ENCODE peak calls at places on chromosomes 2 and 18, in four cellular contexts. One of them, this sample, is unnamed.

GRCh38 chr2:196268022-196268421 is 96.6 kb upstream of the STK17B start:
- DNase-seq in HL-60: no peak
- DNase-seq in GM12891: no peak
- DNase-seq in GM12878: no peak
- DNase-seq in this sample: no peak

GRCh38 chr2:44884677-44885076 is 56.8 kb upstream of the SIX3 start:
- DNase-seq in HL-60: no peak
- DNase-seq in GM12891: no peak
- DNase-seq in GM12878: no peak
- DNase-seq in this sample: no peak

GRCh38 chr2:159963700-159964099 is 98.7 kb downstream of the PLA2R1 start:
- DNase-seq in HL-60: no peak
- DNase-seq in GM12891: no peak
- DNase-seq in GM12878: peak
- DNase-seq in this sample: no peak

GRCh38 chr2:3738454-3738853 is 35.1 kb downstream of the DCDC2C start:
- DNase-seq in HL-60: no peak
- DNase-seq in GM12891: peak
- DNase-seq in GM12878: no peak
- DNase-seq in this sample: peak

GRCh38 chr2:136207030-136207623 is 89.2 kb upstream of the CXCR4 start:
- DNase-seq in HL-60: no peak
- DNase-seq in GM12891: no peak
- DNase-seq in GM12878: peak
- DNase-seq in this sample: no peak

GRCh38 chr2:177325554-177325953 is 61.0 kb upstream of the NFE2L2 start:
- DNase-seq in HL-60: no peak
- DNase-seq in GM12891: no peak
- DNase-seq in GM12878: no peak
- DNase-seq in this sample: no peak

GRCh38 chr2:30234180-30234971 is 3.0 kb downstream of the LBH start:
- DNase-seq in HL-60: no peak
- DNase-seq in GM12891: no peak
- DNase-seq in GM12878: no peak
- DNase-seq in this sample: no peak

GRCh38 chr2:67646714-67647333 is 249.7 kb downstream of the ETAA1 start:
- DNase-seq in HL-60: no peak
- DNase-seq in GM12891: no peak
- DNase-seq in GM12878: no peak
- DNase-seq in this sample: no peak

GRCh38 chr2:152407204-152407721 is 72.3 kb downstream of the FMNL2 start:
- DNase-seq in HL-60: no peak
- DNase-seq in GM12891: no peak
- DNase-seq in GM12878: peak
- DNase-seq in this sample: no peak

GRCh38 chr2:43280994-43281393 is 54.6 kb upstream of the ZFP36L2 start:
- DNase-seq in HL-60: no peak
- DNase-seq in GM12891: no peak
- DNase-seq in GM12878: no peak
- DNase-seq in this sample: no peak

GRCh38 chr18:34976534-34976898 is 64.7 kb upstream of the MAPRE2 start:
- DNase-seq in HL-60: no peak
- DNase-seq in GM12891: no peak
- DNase-seq in GM12878: no peak
- DNase-seq in this sample: no peak

GRCh38 chr2:168669151-168669550 is 133.3 kb upstream of the NOSTRIN start:
- DNase-seq in HL-60: no peak
- DNase-seq in GM12891: no peak
- DNase-seq in GM12878: no peak
- DNase-seq in this sample: no peak

GRCh38 chr2:146894514-146894913 is 950.3 kb upstream of the ACVR2A start:
- DNase-seq in HL-60: no peak
- DNase-seq in GM12891: no peak
- DNase-seq in GM12878: no peak
- DNase-seq in this sample: no peak

GRCh38 chr2:181411105-181411849 is 45.9 kb upstream of the ITGA4 start:
- DNase-seq in HL-60: peak
- DNase-seq in GM12891: no peak
- DNase-seq in GM12878: peak
- DNase-seq in this sample: no peak

GRCh38 chr18:51051105-51051712 is 21.2 kb downstream of the SMAD4 start:
- DNase-seq in HL-60: no peak
- DNase-seq in GM12891: no peak
- DNase-seq in GM12878: no peak
- DNase-seq in this sample: peak

GRCh38 chr2:171531836-171532450 is 9.7 kb downstream of the CYBRD1 start:
- DNase-seq in HL-60: no peak
- DNase-seq in GM12891: no peak
- DNase-seq in GM12878: no peak
- DNase-seq in this sample: no peak

GRCh38 chr2:37189452-37190153 is 1.1 kb upstream of the SULT6B1 start:
- DNase-seq in HL-60: peak
- DNase-seq in GM12891: no peak
- DNase-seq in GM12878: no peak
- DNase-seq in this sample: peak

GRCh38 chr2:88933980-88934379 is 242.5 kb downstream of the RPIA start:
- DNase-seq in HL-60: peak
- DNase-seq in GM12891: no peak
- DNase-seq in GM12878: no peak
- DNase-seq in this sample: no peak

GRCh38 chr2:156405586-156405985 is 30.6 kb upstream of the GPD2 start:
- DNase-seq in HL-60: peak
- DNase-seq in GM12891: no peak
- DNase-seq in GM12878: no peak
- DNase-seq in this sample: no peak

GRCh38 chr2:106159867-106160785 is 34.0 kb downstream of the UXS1 start:
- DNase-seq in HL-60: no peak
- DNase-seq in GM12891: no peak
- DNase-seq in GM12878: no peak
- DNase-seq in this sample: no peak

GRCh38 chr2:165970663-165971062 is 17.1 kb upstream of the TTC21B start:
- DNase-seq in HL-60: no peak
- DNase-seq in GM12891: no peak
- DNase-seq in GM12878: no peak
- DNase-seq in this sample: no peak

GRCh38 chr18:62460851-62461300 is 61.9 kb upstream of the ZCCHC2 start:
- DNase-seq in HL-60: peak
- DNase-seq in GM12891: no peak
- DNase-seq in GM12878: no peak
- DNase-seq in this sample: no peak

GRCh38 chr18:68056936-68057335 is 540.4 kb upstream of the DSEL start:
- DNase-seq in HL-60: no peak
- DNase-seq in GM12891: no peak
- DNase-seq in GM12878: no peak
- DNase-seq in this sample: no peak

GRCh38 chr2:189783451-189783926 is 650 bp downstream of the ORMDL1 start:
- DNase-seq in HL-60: no peak
- DNase-seq in GM12891: no peak
- DNase-seq in GM12878: peak
- DNase-seq in this sample: no peak
- TF ChIP-seq SPI1 in HL-60: no peak
- TF ChIP-seq SPI1 in GM12891: no peak
- TF ChIP-seq SPI1 in GM12878: no peak
- TF ChIP-seq SPI1 in this sample: no peak

GRCh38 chr18:47746615-47747014 is 183.8 kb downstream of the SMAD2 start:
- DNase-seq in HL-60: no peak
- DNase-seq in GM12891: no peak
- DNase-seq in GM12878: no peak
- DNase-seq in this sample: no peak

GRCh38 chr18:47747260-47747795 is 183.1 kb downstream of the SMAD2 start:
- DNase-seq in HL-60: no peak
- DNase-seq in GM12891: no peak
- DNase-seq in GM12878: no peak
- DNase-seq in this sample: no peak

GRCh38 chr18:47750889-47751423 is 179.5 kb downstream of the SMAD2 start:
- DNase-seq in HL-60: no peak
- DNase-seq in GM12891: no peak
- DNase-seq in GM12878: no peak
- DNase-seq in this sample: no peak

GRCh38 chr18:47748093-47748796 is 182.2 kb downstream of the SMAD2 start:
- DNase-seq in HL-60: no peak
- DNase-seq in GM12891: no peak
- DNase-seq in GM12878: no peak
- DNase-seq in this sample: no peak

DNA sequence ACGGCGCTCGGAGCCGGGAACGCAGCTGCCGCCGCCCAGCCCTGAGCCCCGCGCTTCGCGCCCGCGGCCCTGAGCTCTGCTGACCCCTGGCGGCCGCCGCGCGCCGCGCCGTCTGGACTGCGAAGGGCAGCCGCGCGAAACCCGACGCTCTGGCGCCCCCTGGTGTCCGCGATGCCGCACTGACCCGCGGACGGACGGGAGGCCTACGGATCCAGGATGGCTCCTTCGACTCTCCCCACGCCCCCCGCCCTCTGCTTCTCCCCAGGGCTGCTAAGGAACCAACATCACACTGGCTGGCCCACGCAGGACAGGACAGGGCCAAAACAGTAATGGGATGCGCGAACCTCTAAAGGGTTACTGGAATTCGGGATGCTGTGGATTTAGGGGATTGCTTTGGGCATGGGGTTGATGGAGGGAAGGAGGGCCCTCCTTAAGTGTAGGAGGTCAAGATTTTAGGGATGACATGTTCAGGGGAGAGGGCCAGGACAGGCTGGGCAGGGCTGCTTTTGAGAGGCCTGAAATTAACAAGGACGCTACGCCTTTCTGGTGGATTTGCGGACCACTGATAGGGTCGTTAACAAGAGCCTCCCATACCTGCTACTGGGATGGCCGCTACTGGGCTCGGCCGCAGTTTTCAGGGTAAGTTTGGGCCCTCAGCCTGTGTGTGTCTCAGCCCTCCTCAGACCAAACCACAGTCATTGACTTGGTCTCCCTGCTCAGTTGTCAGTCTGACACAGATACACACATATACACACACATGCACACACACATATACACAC is 181.1 kb downstream of the SMAD2 start:
- DNase-seq in HL-60: peak
- DNase-seq in GM12891: peak
- DNase-seq in GM12878: no peak
- DNase-seq in this sample: peak
- TF ChIP-seq SPI1 in HL-60: no peak
- TF ChIP-seq SPI1 in GM12891: no peak
- TF ChIP-seq SPI1 in GM12878: no peak
- TF ChIP-seq SPI1 in this sample: no peak

GRCh38 chr2:233208382-233209116 is 42.9 kb upstream of the ATG16L1 start:
- DNase-seq in HL-60: no peak
- DNase-seq in GM12891: no peak
- DNase-seq in GM12878: no peak
- DNase-seq in this sample: peak
- TF ChIP-seq SPI1 in HL-60: no peak
- TF ChIP-seq SPI1 in GM12891: no peak
- TF ChIP-seq SPI1 in GM12878: no peak
- TF ChIP-seq SPI1 in this sample: no peak

GRCh38 chr18:48488388-48488850 is 50.4 kb upstream of the CTIF start:
- DNase-seq in HL-60: no peak
- DNase-seq in GM12891: no peak
- DNase-seq in GM12878: no peak
- DNase-seq in this sample: no peak
- TF ChIP-seq SPI1 in HL-60: no peak
- TF ChIP-seq SPI1 in GM12891: no peak
- TF ChIP-seq SPI1 in GM12878: no peak
- TF ChIP-seq SPI1 in this sample: no peak

DNA sequence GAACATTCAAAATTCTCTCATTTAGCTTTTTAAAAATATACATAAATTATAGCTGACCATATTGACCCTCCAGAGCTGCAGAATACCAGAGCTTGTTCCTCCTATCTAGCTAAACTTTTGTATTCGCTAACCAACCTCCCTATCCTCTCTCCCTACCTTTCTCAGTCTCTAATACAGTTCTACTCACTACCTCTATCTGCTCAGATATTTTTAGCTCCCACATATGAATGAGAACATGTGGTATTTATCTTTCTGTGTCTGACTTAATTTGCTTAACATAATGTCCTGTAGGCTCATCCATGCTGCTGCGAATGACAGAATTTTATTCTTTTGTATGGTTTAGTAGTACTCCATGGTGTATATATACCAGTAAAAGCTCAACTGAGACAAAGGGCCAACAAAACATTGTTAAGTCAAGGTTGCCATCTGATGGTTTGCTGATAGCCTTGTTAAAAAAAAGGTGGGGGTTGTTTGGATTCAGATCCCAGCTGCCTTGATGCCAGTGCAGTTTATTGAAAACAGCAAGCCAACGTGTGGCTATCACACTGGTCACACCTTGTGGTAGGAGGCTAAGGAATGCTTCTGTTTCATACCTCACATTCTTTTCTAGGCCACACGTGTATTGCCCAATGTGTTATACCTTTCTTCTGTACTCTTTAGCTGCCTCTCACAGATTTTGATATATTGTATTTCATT is 101.5 kb downstream of the VWA3B start:
- DNase-seq in HL-60: no peak
- DNase-seq in GM12891: no peak
- DNase-seq in GM12878: no peak
- DNase-seq in this sample: no peak
- TF ChIP-seq SPI1 in HL-60: no peak
- TF ChIP-seq SPI1 in GM12891: no peak
- TF ChIP-seq SPI1 in GM12878: no peak
- TF ChIP-seq SPI1 in this sample: no peak

DNA sequence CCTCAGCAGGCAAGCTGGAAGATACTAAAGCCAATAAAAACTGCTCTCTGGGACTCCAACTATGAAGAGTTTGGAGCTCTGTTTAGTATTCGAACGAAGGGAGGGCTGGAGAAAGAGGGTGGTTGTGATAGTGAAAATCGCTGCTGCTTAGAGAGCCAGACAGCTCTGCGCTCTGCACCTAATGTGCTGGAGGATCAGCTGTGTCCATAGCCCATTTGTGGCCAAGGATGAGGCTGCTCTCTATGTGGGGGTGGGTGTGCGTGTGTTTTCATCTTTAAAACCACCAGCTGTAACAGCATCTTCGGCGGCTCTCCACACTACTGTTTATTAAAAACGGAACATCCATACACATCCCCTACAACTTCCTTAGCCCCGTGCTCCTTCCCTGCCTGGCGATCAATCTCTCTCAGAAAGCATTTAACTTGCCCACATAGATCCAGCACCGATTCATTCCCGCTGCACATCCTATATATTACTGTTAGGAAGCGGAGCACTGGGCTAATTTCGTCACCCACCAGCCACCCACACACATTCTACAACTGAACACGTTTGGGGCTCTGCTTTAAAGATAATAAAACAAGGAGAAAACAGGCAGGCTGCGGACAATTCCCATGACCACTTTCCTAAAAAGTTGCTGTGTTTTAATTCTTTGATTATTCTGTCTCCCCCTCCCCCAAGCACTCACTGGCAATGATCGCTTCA is 1.6 kb downstream of the CELF4 start:
- DNase-seq in HL-60: no peak
- DNase-seq in GM12891: no peak
- DNase-seq in GM12878: no peak
- DNase-seq in this sample: no peak
- TF ChIP-seq SPI1 in HL-60: no peak
- TF ChIP-seq SPI1 in GM12891: no peak
- TF ChIP-seq SPI1 in GM12878: no peak
- TF ChIP-seq SPI1 in this sample: no peak

This sample was measured in K562.